ENCODE peak calls at places on chromosomes 1 and 21, in seven cellular contexts. J is ovary; M is CD8-positive, alpha-beta T cell; U is neuronal stem cell; F is pancreas; L is aorta; O is prostate gland. V is an unnamed sample.

GRCh38 chr1:211334986-211335385 is 8.4 kb downstream of the TRAF5 start:
- DNase-seq in U (no peak), O (no peak), F (no peak), M (no peak), J (no peak), L (no peak), V (no peak)

GRCh38 chr21:40383951-40384350 is 463.0 kb downstream of the DSCAM start:
- DNase-seq in O (no peak), J (no peak), M (no peak), U (no peak), L (no peak), F (no peak), V (peak)

GRCh38 chr1:29521846-29522580 is 285.7 kb downstream of the PTPRU start:
- DNase-seq in M (no peak), J (no peak), O (no peak), L (peak), U (no peak), F (no peak), V (no peak)

GRCh38 chr1:170134606-170135005 is 11.2 kb upstream of the NTMT2 start:
- DNase-seq in J (no peak), F (no peak), U (no peak), L (no peak), M (no peak), O (no peak), V (no peak)

GRCh38 chr1:206909167-206909882 is 12.1 kb downstream of the IL24 start:
- DNase-seq in M (peak), L (peak), O (peak), F (peak), U (no peak), J (peak), V (no peak)

GRCh38 chr1:41516168-41516961 is 31.9 kb upstream of the EDN2 start:
- DNase-seq in U (peak), O (peak), F (peak), L (peak), J (peak), M (peak), V (peak)

GRCh38 chr1:26142165-26142564 is 16.7 kb upstream of the FAM110D start:
- DNase-seq in M (no peak), O (no peak), J (no peak), L (no peak), U (no peak), F (no peak), V (no peak)

GRCh38 chr1:167081594-167081993 is 8.6 kb downstream of the GPA33 start:
- DNase-seq in M (no peak), J (no peak), F (no peak), O (no peak), L (no peak), U (no peak), V (no peak)

GRCh38 chr1:155453141-155453540 is 109.5 kb downstream of the ASH1L start:
- DNase-seq in L (no peak), O (no peak), J (no peak), M (no peak), F (no peak), U (no peak), V (no peak)

GRCh38 chr1:88867743-88868521 is 23.4 kb downstream of the GTF2B start:
- DNase-seq in M (no peak), U (no peak), L (no peak), O (no peak), F (no peak), J (no peak), V (no peak)

GRCh38 chr1:20702416-20702815 is 15.4 kb downstream of the KIF17 start:
- DNase-seq in L (no peak), U (no peak), J (no peak), O (no peak), M (no peak), F (no peak), V (no peak)

GRCh38 chr1:230401763-230402294 is 24.3 kb downstream of the PGBD5 start:
- DNase-seq in J (no peak), F (no peak), L (no peak), M (no peak), U (no peak), O (no peak), V (no peak)

GRCh38 chr1:181208967-181209366 is 120.5 kb downstream of the IER5 start:
- DNase-seq in O (no peak), J (no peak), U (no peak), F (no peak), L (no peak), M (no peak), V (no peak)

GRCh38 chr1:187415065-187415464 is 586.3 kb downstream of the PLA2G4A start:
- DNase-seq in L (no peak), O (no peak), F (no peak), M (no peak), J (no peak), U (no peak), V (no peak)

GRCh38 chr1:54361342-54361741 is 44.9 kb downstream of the SSBP3 start:
- DNase-seq in U (no peak), M (no peak), F (no peak), L (no peak), J (no peak), O (no peak), V (no peak)

GRCh38 chr1:41151846-41152245 is 90.3 kb downstream of the SCMH1 start:
- DNase-seq in L (no peak), J (no peak), O (no peak), M (no peak), F (no peak), U (no peak), V (no peak)

GRCh38 chr1:30759718-30760281 is 2.2 kb upstream of the LAPTM5 start:
- DNase-seq in J (no peak), F (no peak), O (no peak), L (no peak), M (peak), U (no peak), V (no peak)

GRCh38 chr1:225318706-225319575 is 108.9 kb downstream of the LBR start:
- DNase-seq in O (peak), L (no peak), F (peak), M (peak), J (no peak), U (peak), V (no peak)

DNA sequence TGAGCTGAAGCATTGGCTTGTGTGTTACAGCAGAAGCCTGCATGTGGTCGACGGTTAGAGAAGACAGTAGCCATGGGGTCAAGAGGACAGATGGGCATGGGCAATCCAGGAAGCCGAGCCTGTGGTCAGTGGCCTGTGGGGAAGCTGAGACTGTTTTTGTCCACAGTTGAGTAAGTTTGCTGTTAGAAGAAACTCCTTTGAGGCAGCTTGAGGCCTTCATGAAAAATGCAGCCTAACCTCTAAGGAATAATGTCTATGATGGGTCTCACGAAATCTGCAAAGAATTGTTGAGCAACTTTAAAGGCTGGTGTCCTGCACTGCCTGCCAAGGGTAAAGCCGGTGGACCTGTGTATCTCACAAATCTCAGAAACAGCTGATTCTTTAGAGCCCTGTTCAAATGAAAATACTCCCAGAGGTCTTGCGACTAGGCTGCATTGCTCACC is 322.4 kb downstream of the SETD4 start:
- DNase-seq in M (no peak), L (no peak), J (no peak), F (no peak), O (no peak), U (no peak), V (no peak)
- H3K27ac ChIP-seq in M (no peak), L (peak), J (no peak), F (no peak), O (no peak), U (no peak), V (no peak)

DNA sequence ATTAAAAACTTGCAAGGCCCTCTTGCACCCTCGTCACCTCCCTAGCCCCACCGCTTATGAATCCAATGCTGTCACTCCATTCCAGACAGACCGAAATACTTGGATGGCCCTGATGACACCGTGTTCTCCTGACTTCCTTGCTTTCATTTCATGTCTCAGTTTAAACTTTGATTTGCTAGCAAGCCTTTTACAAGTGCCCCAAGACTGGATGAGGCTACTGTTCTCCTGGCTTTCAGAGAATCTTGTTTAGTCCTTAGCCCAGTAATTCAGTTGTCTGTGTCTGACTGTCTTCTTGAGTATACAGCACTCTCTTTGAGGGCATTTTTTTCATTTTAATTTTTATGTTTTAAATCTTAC is 824 bp upstream of the IFI44L start:
- DNase-seq in F (no peak), O (no peak), J (no peak), M (no peak), U (no peak), L (no peak), V (no peak)
- H3K27ac ChIP-seq in F (no peak), O (peak), J (peak), M (no peak), U (no peak), L (peak), V (peak)

GRCh38 chr1:226912587-226913176 is 27.4 kb upstream of the COQ8A start:
- DNase-seq in L (no peak), F (peak), J (peak), U (no peak), O (peak), M (peak), V (peak)

GRCh38 chr1:226919587-226919986 is 20.5 kb upstream of the COQ8A start:
- DNase-seq in L (no peak), F (no peak), J (no peak), O (no peak), U (no peak), M (no peak), V (no peak)

GRCh38 chr1:226919995-226920394 is 20.1 kb upstream of the COQ8A start:
- DNase-seq in U (no peak), F (no peak), M (no peak), O (no peak), L (no peak), J (no peak), V (no peak)

GRCh38 chr1:226916497-226916896 is 23.6 kb upstream of the COQ8A start:
- DNase-seq in M (no peak), L (no peak), J (no peak), U (no peak), O (no peak), F (no peak), V (no peak)

GRCh38 chr1:226915672-226915995 is 24.5 kb upstream of the COQ8A start:
- DNase-seq in L (no peak), O (no peak), F (no peak), U (no peak), M (no peak), J (no peak), V (no peak)
- H3K27ac ChIP-seq in L (no peak), O (no peak), F (no peak), U (no peak), M (no peak), J (no peak), V (no peak)

GRCh38 chr1:156772222-156772621 is 4.9 kb downstream of the PRCC start:
- DNase-seq in U (no peak), M (no peak), L (no peak), O (no peak), F (no peak), J (no peak), V (no peak)

GRCh38 chr1:156773607-156774006 is 6.3 kb downstream of the PRCC start:
- DNase-seq in L (no peak), M (no peak), O (no peak), U (no peak), F (no peak), J (no peak), V (no peak)

GRCh38 chr1:156776942-156777341 is 9.6 kb downstream of the PRCC start:
- DNase-seq in O (no peak), M (no peak), J (no peak), F (no peak), L (no peak), U (no peak), V (no peak)

GRCh38 chr1:156775799-156776198 is 8.5 kb downstream of the PRCC start:
- DNase-seq in F (no peak), L (no peak), U (no peak), M (no peak), J (no peak), O (no peak), V (no peak)

DNA sequence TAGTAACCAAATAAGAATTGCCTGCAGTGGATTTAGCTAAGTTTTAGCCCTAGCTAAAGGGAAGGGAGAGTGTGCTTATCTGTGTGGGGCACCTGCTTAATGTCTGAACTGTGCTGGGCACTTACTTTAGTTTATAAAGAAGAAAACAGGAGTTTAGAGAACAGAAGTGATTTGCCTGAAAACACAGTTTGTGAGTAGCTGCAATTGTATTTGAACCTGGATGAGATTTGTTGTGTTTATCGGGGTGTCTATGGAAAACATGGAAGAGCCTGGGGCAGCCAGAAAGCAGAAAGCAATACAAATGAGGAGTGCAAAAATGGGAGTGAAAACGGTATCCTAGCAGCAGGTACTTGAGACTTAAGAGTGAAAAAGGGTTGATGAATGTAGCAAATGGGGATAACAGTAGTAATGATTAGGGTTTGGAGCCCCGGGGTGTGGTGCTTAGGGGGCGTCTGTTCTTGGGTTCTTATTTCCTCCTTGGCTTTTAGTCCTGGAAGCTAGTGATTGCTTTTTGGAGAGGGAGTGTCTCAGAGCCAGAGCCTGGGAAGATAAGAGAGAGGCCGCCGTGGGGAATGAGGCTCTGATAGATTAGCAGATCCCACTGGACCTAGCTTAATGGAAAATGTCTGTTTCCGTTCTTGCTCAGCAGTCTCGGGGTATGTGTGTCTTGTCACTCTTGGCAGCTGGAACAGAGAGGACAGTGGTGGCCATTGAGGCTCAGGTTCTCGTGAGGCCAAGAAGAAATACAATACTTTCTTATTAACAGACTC is 5.6 kb downstream of the PRCC start:
- DNase-seq in O (no peak), L (no peak), M (no peak), J (no peak), U (no peak), F (no peak), V (no peak)
- H3K27ac ChIP-seq in O (no peak), L (no peak), M (no peak), J (no peak), U (no peak), F (no peak), V (peak)

DNA sequence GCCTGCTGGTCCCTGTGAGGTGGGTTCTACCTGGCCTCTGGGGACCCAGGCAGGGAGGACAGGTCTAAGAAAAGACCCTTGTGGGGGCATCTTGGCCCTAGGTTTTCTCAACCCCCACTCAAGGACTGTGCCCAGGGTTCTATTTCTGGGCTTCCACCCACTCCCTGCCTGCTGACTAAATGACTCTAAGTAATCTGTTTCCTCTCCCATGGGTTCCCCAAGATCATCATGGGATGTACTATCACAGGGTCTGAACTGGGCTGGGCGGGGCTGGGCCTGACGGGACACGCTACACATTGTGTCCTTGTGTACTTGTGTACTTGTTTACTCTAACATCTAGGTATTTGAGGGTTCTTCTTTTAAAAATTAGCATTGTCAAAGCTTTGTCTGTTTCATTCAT is 10.4 kb upstream of the CHIT1 start:
- DNase-seq in F (peak), O (no peak), M (no peak), L (no peak), J (no peak), U (no peak), V (no peak)
- H3K27ac ChIP-seq in F (no peak), O (no peak), M (no peak), L (no peak), J (no peak), U (no peak), V (no peak)

GRCh38 chr1:1435911-1436633 is 582 bp downstream of the VWA1 start:
- DNase-seq in M (no peak), U (no peak), L (peak), J (peak), O (no peak), F (peak), V (no peak)
- H3K27ac ChIP-seq in M (no peak), U (no peak), L (no peak), J (peak), O (peak), F (peak), V (peak)

DNA sequence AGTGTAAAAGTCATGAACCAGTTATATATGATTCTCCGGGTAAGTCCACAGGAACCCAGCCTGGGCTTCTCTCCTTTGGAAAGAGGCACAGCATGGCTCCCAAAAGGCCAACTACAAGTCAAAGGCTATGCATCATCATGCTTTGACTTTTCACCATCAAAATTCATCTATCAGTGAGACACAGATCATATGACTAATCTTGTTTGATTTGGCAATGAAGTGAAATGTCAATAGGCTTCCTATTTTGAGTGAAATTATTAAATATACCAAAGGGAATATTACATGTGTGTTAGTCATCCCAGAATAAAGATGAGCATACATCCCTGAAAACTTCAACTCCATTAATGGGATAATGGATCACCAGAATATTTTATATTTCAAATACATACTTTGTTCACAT is 83.5 kb upstream of the ADGRL2 start:
- DNase-seq in M (no peak), O (no peak), J (no peak), L (no peak), U (no peak), F (no peak), V (no peak)
- H3K27ac ChIP-seq in M (no peak), O (no peak), J (no peak), L (no peak), U (no peak), F (no peak), V (no peak)

GRCh38 chr1:66294692-66295384 is 239.1 kb upstream of the SGIP1 start:
- DNase-seq in U (no peak), J (no peak), M (no peak), L (no peak), F (no peak), O (no peak), V (no peak)
- H3K27ac ChIP-seq in U (no peak), J (no peak), M (no peak), L (no peak), F (no peak), O (no peak), V (no peak)

GRCh38 chr21:38760762-38761155 is 45.0 kb upstream of the ETS2 start:
- DNase-seq in U (no peak), J (no peak), M (no peak), O (no peak), L (no peak), F (no peak), V (no peak)
- H3K27ac ChIP-seq in U (no peak), J (no peak), M (no peak), O (no peak), L (peak), F (no peak), V (no peak)

V was measured in caudate nucleus.